ENCODE peak calls at places on chromosomes 11 and 22, in four cellular contexts. One of them, this sample, is unnamed. For H3K27me3, the result is how much of the 10 kb centered on the place peaks cover.

GRCh38 chr22:36397081-36397766 is 9.5 kb upstream of the MYH9 start:
- DNase-seq in aorta: no peak
- DNase-seq in PC-3: peak
- DNase-seq in endothelial cell of umbilical vein: no peak
- DNase-seq in this sample: no peak

GRCh38 chr22:50529416-50530279 is at the start of gene TYMP:
- DNase-seq in endothelial cell of umbilical vein: no peak
- DNase-seq in PC-3: peak
- DNase-seq in aorta: peak
- DNase-seq in this sample: no peak

GRCh38 chr11:77140231-77140959 is 12.3 kb downstream of the MYO7A start:
- DNase-seq in aorta: no peak
- DNase-seq in endothelial cell of umbilical vein: peak
- DNase-seq in PC-3: no peak
- DNase-seq in this sample: no peak

GRCh38 chr11:22879615-22880014 is 19.3 kb upstream of the CCDC179 start:
- DNase-seq in endothelial cell of umbilical vein: peak
- DNase-seq in aorta: no peak
- DNase-seq in PC-3: no peak
- DNase-seq in this sample: no peak

GRCh38 chr11:33375688-33376311 is 118.6 kb downstream of the HIPK3 start:
- DNase-seq in endothelial cell of umbilical vein: peak
- DNase-seq in PC-3: peak
- DNase-seq in aorta: no peak
- DNase-seq in this sample: no peak

GRCh38 chr11:46050065-46050464 is 71.2 kb downstream of the PHF21A start:
- DNase-seq in PC-3: peak
- DNase-seq in aorta: peak
- DNase-seq in endothelial cell of umbilical vein: no peak
- DNase-seq in this sample: peak

GRCh38 chr11:6357222-6357621 is 33.1 kb upstream of the SMPD1 start:
- DNase-seq in aorta: peak
- DNase-seq in PC-3: peak
- DNase-seq in endothelial cell of umbilical vein: no peak
- DNase-seq in this sample: peak

GRCh38 chr11:92782806-92783205 is 186.6 kb upstream of the MTNR1B start:
- DNase-seq in endothelial cell of umbilical vein: no peak
- DNase-seq in aorta: no peak
- DNase-seq in PC-3: no peak
- DNase-seq in this sample: no peak

GRCh38 chr11:8531982-8532381 is 62.0 kb downstream of the STK33 start:
- DNase-seq in PC-3: no peak
- DNase-seq in endothelial cell of umbilical vein: no peak
- DNase-seq in aorta: no peak
- DNase-seq in this sample: no peak

GRCh38 chr11:27699926-27700350 is 317 bp downstream of the BDNF start:
- DNase-seq in aorta: peak
- DNase-seq in endothelial cell of umbilical vein: no peak
- DNase-seq in PC-3: no peak
- DNase-seq in this sample: no peak

GRCh38 chr11:11995601-11996000 is 12.8 kb downstream of the DKK3 start:
- DNase-seq in aorta: no peak
- DNase-seq in endothelial cell of umbilical vein: no peak
- DNase-seq in PC-3: no peak
- DNase-seq in this sample: no peak

GRCh38 chr11:11996321-11997174 is 11.9 kb downstream of the DKK3 start:
- DNase-seq in endothelial cell of umbilical vein: no peak
- DNase-seq in aorta: no peak
- DNase-seq in PC-3: no peak
- DNase-seq in this sample: no peak

GRCh38 chr11:12001152-12001551 is 7.3 kb downstream of the DKK3 start:
- DNase-seq in aorta: no peak
- DNase-seq in endothelial cell of umbilical vein: no peak
- DNase-seq in PC-3: no peak
- DNase-seq in this sample: no peak

GRCh38 chr11:11993814-11994213 is 14.6 kb downstream of the DKK3 start:
- DNase-seq in aorta: no peak
- DNase-seq in PC-3: peak
- DNase-seq in endothelial cell of umbilical vein: peak
- DNase-seq in this sample: no peak

DNA sequence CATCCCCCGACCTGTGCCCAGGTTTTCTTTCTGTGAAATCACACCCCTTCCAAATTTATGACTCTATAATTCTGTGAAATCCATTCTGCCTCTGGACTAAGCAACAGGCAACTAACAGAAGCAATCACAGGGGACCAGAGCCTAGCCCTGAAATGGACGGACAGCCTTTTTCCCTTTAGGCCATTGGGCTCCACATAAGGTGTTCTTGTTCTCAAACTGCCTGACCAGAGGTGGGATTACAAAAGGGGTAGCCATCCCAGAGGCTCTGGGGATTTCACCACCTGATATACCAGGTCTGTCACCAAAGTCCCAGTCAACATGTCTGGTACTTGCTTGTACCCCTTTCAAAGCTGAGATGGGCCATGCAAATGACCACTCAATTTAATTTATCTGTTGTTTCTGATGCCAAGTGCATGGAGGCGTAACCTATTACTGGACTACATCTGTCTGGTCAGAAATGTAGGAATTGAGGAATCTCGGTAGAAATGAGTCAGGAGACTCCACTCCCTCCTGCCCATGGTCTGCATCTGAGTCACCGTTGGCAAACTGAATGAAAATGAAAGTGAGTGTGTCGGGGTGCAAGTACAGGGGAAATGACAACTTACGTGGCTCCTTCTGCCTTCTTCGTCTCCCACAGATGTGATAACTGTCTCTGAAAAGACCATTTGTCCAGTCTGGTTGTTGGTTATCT is 10.2 kb downstream of the DKK3 start:
- DNase-seq in aorta: no peak
- DNase-seq in PC-3: peak
- DNase-seq in endothelial cell of umbilical vein: peak
- DNase-seq in this sample: peak
- H3K4me3 ChIP-seq in aorta: no peak
- H3K4me3 ChIP-seq in PC-3: peak
- H3K4me3 ChIP-seq in endothelial cell of umbilical vein: peak
- H3K4me3 ChIP-seq in this sample: no peak

GRCh38 chr11:19101803-19102520 is 15.0 kb upstream of the ZDHHC13 start:
- DNase-seq in PC-3: peak
- DNase-seq in aorta: no peak
- DNase-seq in endothelial cell of umbilical vein: peak
- DNase-seq in this sample: no peak

GRCh38 chr11:19102521-19102900 is 14.5 kb upstream of the ZDHHC13 start:
- DNase-seq in endothelial cell of umbilical vein: no peak
- DNase-seq in aorta: no peak
- DNase-seq in PC-3: no peak
- DNase-seq in this sample: no peak

DNA sequence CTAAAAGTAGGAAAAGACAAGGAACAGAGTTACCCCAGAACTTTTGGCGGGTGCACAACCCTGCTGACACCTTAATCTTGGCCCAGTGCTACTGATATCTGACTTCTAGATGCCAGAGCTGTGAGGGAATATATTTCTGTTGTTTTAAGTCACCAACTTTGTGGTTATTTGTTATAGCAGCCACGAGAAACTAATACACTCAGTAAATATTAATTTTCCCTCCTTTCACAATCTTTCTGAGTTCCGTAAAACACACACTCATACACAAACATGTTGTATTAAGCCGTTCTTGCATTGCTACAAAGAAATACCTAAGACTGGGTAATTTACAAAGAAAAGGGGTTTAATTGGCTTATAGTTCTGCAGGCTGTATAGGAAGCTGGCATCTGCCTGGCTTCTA is 16.1 kb upstream of the ZDHHC13 start:
- DNase-seq in aorta: no peak
- DNase-seq in PC-3: no peak
- DNase-seq in endothelial cell of umbilical vein: no peak
- DNase-seq in this sample: no peak
- H3K27me3 ChIP-seq in aorta: under half
- H3K27me3 ChIP-seq in PC-3: under half
- H3K27me3 ChIP-seq in endothelial cell of umbilical vein: under half
- H3K27me3 ChIP-seq in this sample: under half

GRCh38 chr22:45217345-45217744 is 23.3 kb downstream of the KIAA0930 start:
- DNase-seq in aorta: no peak
- DNase-seq in endothelial cell of umbilical vein: no peak
- DNase-seq in PC-3: no peak
- DNase-seq in this sample: no peak

GRCh38 chr22:45217806-45218205 is 22.9 kb downstream of the KIAA0930 start:
- DNase-seq in PC-3: no peak
- DNase-seq in aorta: no peak
- DNase-seq in endothelial cell of umbilical vein: no peak
- DNase-seq in this sample: no peak

GRCh38 chr22:45212992-45213751 is 27.5 kb downstream of the KIAA0930 start:
- DNase-seq in PC-3: no peak
- DNase-seq in endothelial cell of umbilical vein: no peak
- DNase-seq in aorta: peak
- DNase-seq in this sample: no peak

GRCh38 chr22:45218974-45219373 is 21.7 kb downstream of the KIAA0930 start:
- DNase-seq in PC-3: no peak
- DNase-seq in endothelial cell of umbilical vein: peak
- DNase-seq in aorta: no peak
- DNase-seq in this sample: no peak

DNA sequence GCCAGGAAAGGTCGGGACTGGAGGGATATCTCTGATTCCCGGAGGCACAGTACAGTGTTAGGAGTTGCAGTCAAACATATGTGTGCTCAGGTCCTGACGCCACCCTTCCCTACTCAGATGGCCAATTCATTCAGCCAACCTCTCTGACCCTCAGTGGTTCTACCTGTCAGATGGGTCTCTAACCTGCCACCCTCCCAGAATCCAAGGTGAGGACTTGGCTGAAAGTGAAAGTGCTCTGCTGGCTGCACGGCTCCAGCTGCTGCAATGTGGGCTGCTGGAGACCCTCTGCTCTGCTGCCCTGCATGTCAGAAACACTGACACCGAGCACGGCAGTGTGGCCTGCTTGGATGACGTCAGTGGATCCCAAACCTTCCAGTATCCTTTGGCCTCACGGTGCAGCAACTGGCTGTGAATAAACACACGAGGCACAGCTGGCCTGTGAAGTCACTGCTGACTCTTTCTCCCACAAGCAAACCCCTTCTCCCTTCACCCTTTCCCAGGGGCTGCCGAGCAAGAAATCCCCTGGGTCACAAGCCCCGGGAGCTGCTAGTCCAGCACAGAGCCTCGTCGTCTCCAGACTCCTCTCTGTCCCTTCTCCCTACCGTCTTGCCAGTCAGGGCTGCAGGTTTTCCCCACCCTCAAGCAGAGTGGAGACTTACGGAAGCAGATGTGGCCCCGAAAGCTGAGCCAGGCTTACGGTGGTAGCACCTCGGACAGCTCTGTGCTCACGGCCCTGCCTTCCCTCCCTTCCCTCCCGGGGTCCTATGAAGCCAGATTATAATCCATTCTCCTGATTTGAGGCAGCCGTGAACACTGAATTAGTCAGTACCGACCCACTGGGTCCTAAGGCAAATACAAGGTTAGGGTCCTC is 24.3 kb downstream of the KIAA0930 start:
- DNase-seq in PC-3: no peak
- DNase-seq in aorta: peak
- DNase-seq in endothelial cell of umbilical vein: no peak
- DNase-seq in this sample: no peak
- H3K4me3 ChIP-seq in PC-3: no peak
- H3K4me3 ChIP-seq in aorta: no peak
- H3K4me3 ChIP-seq in endothelial cell of umbilical vein: no peak
- H3K4me3 ChIP-seq in this sample: no peak

GRCh38 chr11:119155733-119156492 is 7.1 kb downstream of the ABCG4 start:
- DNase-seq in aorta: no peak
- DNase-seq in endothelial cell of umbilical vein: no peak
- DNase-seq in PC-3: peak
- DNase-seq in this sample: no peak

GRCh38 chr11:119152043-119152442 is 3.2 kb downstream of the ABCG4 start:
- DNase-seq in PC-3: no peak
- DNase-seq in endothelial cell of umbilical vein: no peak
- DNase-seq in aorta: no peak
- DNase-seq in this sample: no peak

GRCh38 chr11:119152604-119153003 is 3.8 kb downstream of the ABCG4 start:
- DNase-seq in endothelial cell of umbilical vein: no peak
- DNase-seq in aorta: no peak
- DNase-seq in PC-3: no peak
- DNase-seq in this sample: no peak

GRCh38 chr11:119154178-119154577 is 5.3 kb downstream of the ABCG4 start:
- DNase-seq in endothelial cell of umbilical vein: no peak
- DNase-seq in aorta: no peak
- DNase-seq in PC-3: no peak
- DNase-seq in this sample: no peak

DNA sequence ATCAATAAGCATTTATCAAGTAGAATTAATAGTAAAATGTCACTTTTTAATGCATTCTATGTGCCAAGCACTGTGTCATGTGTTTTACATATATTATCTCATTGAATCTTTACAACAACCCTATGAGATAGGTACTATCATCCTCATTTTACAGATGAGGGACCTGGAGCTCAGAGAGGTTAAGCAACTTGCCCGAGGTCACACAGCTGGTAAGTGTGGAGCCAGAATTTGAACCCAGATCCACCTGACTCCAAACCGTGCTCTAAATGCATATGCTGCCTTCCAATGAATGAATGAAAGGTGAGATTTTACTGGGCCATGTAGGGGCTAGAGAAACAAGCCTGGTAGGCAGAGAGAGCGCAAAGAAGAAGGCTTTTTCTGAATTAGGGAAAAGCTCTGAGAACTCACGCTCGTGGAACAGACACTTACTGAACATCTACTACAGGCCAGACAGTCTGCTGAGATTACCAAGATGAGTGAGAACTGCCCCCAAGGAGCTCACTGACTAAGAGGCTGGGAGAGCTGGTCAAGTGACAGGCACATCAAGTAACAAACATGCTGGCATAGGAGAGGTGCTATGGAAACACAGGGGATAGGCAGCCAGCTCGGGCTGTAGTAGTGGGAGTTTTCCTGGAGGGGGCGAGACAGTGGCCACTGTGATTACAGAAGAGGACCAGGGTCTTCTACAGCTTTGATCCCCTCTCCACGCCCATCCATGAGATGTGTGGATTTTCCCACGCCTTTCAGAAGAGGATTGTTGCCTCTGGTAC is 4.4 kb downstream of the ABCG4 start:
- DNase-seq in aorta: no peak
- DNase-seq in PC-3: no peak
- DNase-seq in endothelial cell of umbilical vein: no peak
- DNase-seq in this sample: no peak
- H3K27me3 ChIP-seq in aorta: under half
- H3K27me3 ChIP-seq in PC-3: under half
- H3K27me3 ChIP-seq in endothelial cell of umbilical vein: under half
- H3K27me3 ChIP-seq in this sample: under half

This sample was measured in BJ.